ENCODE peak calls at places on chromosome 21, in four cellular contexts. N is hepatocyte, D is GM23338, G is IMR-90. E is an unnamed sample. For H3K36me3, the result is how much of the 10 kb centered on the place peaks cover.

GRCh38 chr21:31606081-31606874 is 53.2 kb upstream of the SOD1 start:
- DNase-seq in D (no peak), N (no peak), G (no peak), E (no peak)

GRCh38 chr21:32599146-32599925 is 12.8 kb downstream of the CFAP298 start:
- DNase-seq in N (no peak), G (no peak), D (no peak), E (no peak)

GRCh38 chr21:33115586-33116541 is 45.9 kb downstream of the OLIG1 start:
- DNase-seq in G (no peak), D (no peak), N (no peak), E (no peak)

GRCh38 chr21:16841917-16842316 is 670.9 kb upstream of the CXADR start:
- DNase-seq in N (no peak), G (no peak), D (no peak), E (no peak)

GRCh38 chr21:28979092-28979491 is 13.6 kb downstream of the LTN1 start:
- DNase-seq in G (no peak), D (no peak), N (no peak), E (no peak)

GRCh38 chr21:39451332-39452206 is at the start of gene SH3BGR:
- DNase-seq in D (peak), G (no peak), N (no peak), E (no peak)

GRCh38 chr21:33314096-33314495 is 10.7 kb upstream of the IFNAR1 start:
- DNase-seq in D (no peak), G (no peak), N (no peak), E (no peak)

GRCh38 chr21:24895885-24896734 is 711.2 kb downstream of the MRPL39 start:
- DNase-seq in N (peak), D (peak), G (peak), E (no peak)

GRCh38 chr21:28235169-28235892 is 757.3 kb downstream of the LTN1 start:
- DNase-seq in N (no peak), G (no peak), D (peak), E (peak)

GRCh38 chr21:15620892-15621291 is 108.9 kb upstream of the USP25 start:
- DNase-seq in D (no peak), G (no peak), N (no peak), E (no peak)

GRCh38 chr21:39037807-39038405 is 145.3 kb downstream of the PSMG1 start:
- DNase-seq in G (peak), N (no peak), D (peak), E (peak)

GRCh38 chr21:33406493-33406892 is 3.3 kb downstream of the IFNGR2 start:
- DNase-seq in D (no peak), N (no peak), G (no peak), E (no peak)

GRCh38 chr21:14223365-14223764 is 7.4 kb downstream of the RBM11 start:
- DNase-seq in N (no peak), G (no peak), D (no peak), E (no peak)

GRCh38 chr21:16536661-16537359 is 807.0 kb downstream of the USP25 start:
- DNase-seq in G (peak), D (no peak), N (no peak), E (no peak)

GRCh38 chr21:32955307-32955937 is 70.3 kb upstream of the OLIG2 start:
- DNase-seq in D (no peak), G (no peak), N (no peak), E (no peak)

GRCh38 chr21:16589046-16589445 is 859.3 kb downstream of the USP25 start:
- DNase-seq in G (no peak), N (no peak), D (no peak), E (no peak)

GRCh38 chr21:40270134-40270533 is 402.9 kb downstream of the PCP4 start:
- DNase-seq in D (no peak), G (no peak), N (no peak), E (no peak)

GRCh38 chr21:33761104-33762036 is 119.1 kb downstream of the ITSN1 start:
- DNase-seq in N (peak), G (peak), D (no peak), E (no peak)

GRCh38 chr21:21046063-21046462 is 47.9 kb downstream of the NCAM2 start:
- DNase-seq in N (no peak), G (no peak), D (peak), E (no peak)

GRCh38 chr21:29264721-29265120 is 34.0 kb upstream of the BACH1 start:
- DNase-seq in G (peak), D (no peak), N (no peak), E (no peak)

GRCh38 chr21:17436626-17437111 is 76.2 kb upstream of the CXADR start:
- DNase-seq in N (peak), G (no peak), D (peak), E (no peak)

GRCh38 chr21:27513825-27514224 is 546.9 kb upstream of the ADAMTS5 start:
- DNase-seq in N (no peak), G (no peak), D (no peak), E (no peak)

GRCh38 chr21:31236528-31236927 is 107.5 kb downstream of the TIAM1 start:
- DNase-seq in G (no peak), D (no peak), N (no peak), E (no peak)

GRCh38 chr21:31008355-31008754 is 29.9 kb downstream of the KRTAP19-8 start:
- DNase-seq in N (no peak), D (no peak), G (no peak), E (no peak)

GRCh38 chr21:29233611-29234540 is 64.8 kb upstream of the BACH1 start:
- DNase-seq in N (no peak), G (no peak), D (no peak), E (no peak)

GRCh38 chr21:25396135-25396711 is 211.1 kb downstream of the MRPL39 start:
- DNase-seq in G (no peak), N (no peak), D (no peak), E (no peak)

DNA sequence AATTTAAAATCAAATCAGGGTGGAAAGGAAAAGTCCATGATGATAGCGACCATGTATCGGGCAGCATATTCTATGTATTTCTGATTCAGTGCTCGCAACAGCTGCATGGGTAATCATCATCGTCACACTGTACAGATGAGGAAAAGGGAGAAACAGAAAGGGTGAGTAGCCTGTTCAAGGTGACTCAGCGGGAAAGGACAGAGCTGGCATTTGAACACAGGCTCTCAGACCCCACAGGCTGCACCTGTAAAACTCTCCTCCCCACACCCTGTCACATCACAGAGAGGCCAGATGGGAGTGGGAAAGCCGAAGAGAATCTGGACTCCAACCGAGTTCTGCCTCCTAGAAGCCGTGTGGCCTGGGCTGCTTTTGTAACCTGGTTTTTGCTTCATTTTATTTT is 14.0 kb downstream of the RUNX1 start:
- DNase-seq in G (no peak), N (no peak), D (no peak), E (no peak)
- H3K4me2 ChIP-seq in G (no peak), N (no peak), D (no peak), E (no peak)

GRCh38 chr21:34877485-34878128 is 171.5 kb downstream of the RUNX1 start:
- DNase-seq in N (peak), D (no peak), G (no peak), E (no peak)

GRCh38 chr21:34881421-34881820 is 167.7 kb downstream of the RUNX1 start:
- DNase-seq in G (peak), D (no peak), N (no peak), E (no peak)

GRCh38 chr21:34880401-34880800 is 168.7 kb downstream of the RUNX1 start:
- DNase-seq in N (no peak), G (no peak), D (no peak), E (no peak)

GRCh38 chr21:34878501-34878900 is 170.6 kb downstream of the RUNX1 start:
- DNase-seq in D (no peak), N (no peak), G (no peak), E (no peak)

GRCh38 chr21:34878940-34879339 is 170.2 kb downstream of the RUNX1 start:
- DNase-seq in N (no peak), D (no peak), G (no peak), E (no peak)
- H3K4me3 ChIP-seq in N (no peak), D (no peak), G (no peak), E (no peak)

GRCh38 chr21:36245649-36246048 is 74.3 kb upstream of the MORC3 start:
- DNase-seq in N (no peak), D (peak), G (no peak), E (peak)
- H3K36me3 ChIP-seq in N (under half), D (under half), G (under half), E (under half)

GRCh38 chr21:23887709-23888303 is 1719.5 kb downstream of the MRPL39 start:
- DNase-seq in D (no peak), G (no peak), N (no peak), E (no peak)
- H3K4me2 ChIP-seq in D (no peak), G (no peak), N (no peak), E (no peak)

GRCh38 chr21:45264919-45265515 is 22.7 kb downstream of the POFUT2 start:
- DNase-seq in G (no peak), N (peak), D (no peak), E (no peak)
- H3K4me3 ChIP-seq in G (no peak), N (no peak), D (no peak), E (no peak)

DNA sequence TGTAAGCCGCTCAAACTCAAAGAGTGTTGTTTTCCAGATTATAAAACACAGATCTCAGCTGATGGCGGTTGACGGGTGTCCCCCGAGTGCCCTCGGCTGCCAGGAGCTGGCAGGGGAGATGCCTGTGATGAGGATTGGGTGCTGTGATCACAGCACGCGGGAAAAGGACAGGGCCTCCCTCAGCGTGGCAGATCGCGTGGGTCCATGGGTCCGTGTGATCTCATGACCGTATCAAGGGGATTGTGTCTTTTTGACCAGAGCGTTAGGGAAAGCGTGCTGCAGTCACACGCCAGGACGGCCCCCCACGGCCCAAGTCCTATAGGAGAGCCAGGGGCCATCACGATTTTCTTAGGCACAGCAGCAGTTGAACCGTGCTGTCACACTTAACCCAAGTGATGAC is 51.9 kb downstream of the PDE9A start:
- DNase-seq in N (no peak), D (no peak), G (no peak), E (no peak)
- H3K36me3 ChIP-seq in N (under half), D (under half), G (under half), E (under half)

DNA sequence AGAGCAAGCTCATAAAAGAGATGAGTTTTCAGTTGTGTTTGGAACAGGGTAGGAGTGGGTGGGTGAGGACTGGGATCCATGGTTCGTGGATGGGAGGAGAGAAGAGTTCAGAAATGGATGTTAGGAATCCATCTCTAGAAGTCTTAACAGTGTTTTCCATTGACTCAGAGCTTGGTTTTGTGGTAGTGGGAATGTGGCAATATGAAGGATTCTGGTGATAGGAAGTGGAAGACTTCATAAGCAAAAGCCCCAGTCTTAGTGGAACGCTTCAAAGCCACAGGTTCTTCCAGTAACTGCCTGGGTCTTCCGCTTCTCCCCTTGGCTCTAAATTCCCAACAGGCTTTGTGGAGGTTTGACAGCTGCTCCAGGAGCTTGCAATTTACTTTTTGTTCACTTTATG is 167.9 kb downstream of the KCNJ6 start:
- DNase-seq in D (no peak), N (no peak), G (no peak), E (no peak)
- H3K4me2 ChIP-seq in D (no peak), N (no peak), G (no peak), E (no peak)

GRCh38 chr21:42781150-42781980 is 98.0 kb downstream of the WDR4 start:
- DNase-seq in N (peak), G (no peak), D (peak), E (no peak)
- H3K4me3 ChIP-seq in N (no peak), G (no peak), D (peak), E (no peak)

GRCh38 chr21:46286668-46286982 is 483 bp downstream of the YBEY start:
- DNase-seq in D (no peak), N (no peak), G (no peak), E (no peak)

GRCh38 chr21:46285761-46286667 is at the start of gene YBEY:
- DNase-seq in N (peak), G (peak), D (peak), E (peak)

GRCh38 chr21:46285206-46285661 is at the start of gene MCM3AP:
- DNase-seq in D (no peak), N (no peak), G (no peak), E (peak)

GRCh38 chr21:46284722-46285121 is 689 bp downstream of the MCM3AP start:
- DNase-seq in G (no peak), D (no peak), N (no peak), E (no peak)

DNA sequence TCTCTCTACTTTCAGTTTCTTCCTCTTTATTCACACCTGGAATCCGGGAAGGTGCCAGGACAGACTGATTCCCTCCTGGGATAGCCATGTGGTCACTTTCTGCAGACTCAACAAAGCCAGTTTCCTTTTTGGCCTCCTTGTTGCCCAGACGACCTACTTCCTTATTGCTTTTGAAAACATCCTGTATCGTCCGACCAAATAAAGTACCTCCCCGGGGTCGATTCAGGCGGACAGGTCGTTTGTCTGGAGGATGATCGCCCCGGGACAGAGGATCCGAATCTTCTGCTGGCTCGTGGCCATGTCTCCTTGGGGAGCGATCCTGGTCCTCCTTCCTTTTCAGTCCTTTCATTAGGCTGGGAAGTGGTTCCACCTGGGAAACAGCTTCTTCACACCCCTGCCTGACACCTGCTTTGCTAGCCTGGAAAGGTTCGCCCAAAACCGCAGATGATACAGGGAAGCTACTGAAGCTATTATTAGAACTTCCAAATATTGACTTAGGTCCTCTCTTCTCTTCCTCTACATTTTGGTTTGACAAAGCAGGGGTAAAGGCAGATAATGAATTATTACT is 1.2 kb downstream of the MCM3AP start:
- DNase-seq in N (no peak), G (no peak), D (no peak), E (no peak)
- H3K36me3 ChIP-seq in N (under half), G (under half), D (under half), E (under half)

GRCh38 chr21:42239973-42240372 is 21.0 kb downstream of the ABCG1 start:
- DNase-seq in G (no peak), D (no peak), N (no peak), E (no peak)

GRCh38 chr21:42242611-42243010 is 23.7 kb downstream of the ABCG1 start:
- DNase-seq in D (no peak), G (no peak), N (no peak), E (no peak)

GRCh38 chr21:42245348-42246185 is 26.6 kb downstream of the ABCG1 start:
- DNase-seq in N (peak), G (no peak), D (peak), E (no peak)

GRCh38 chr21:42239556-42239955 is 20.6 kb downstream of the ABCG1 start:
- DNase-seq in N (no peak), D (no peak), G (no peak), E (no peak)

GRCh38 chr21:42243026-42243425 is 24.1 kb downstream of the ABCG1 start:
- DNase-seq in N (no peak), G (no peak), D (no peak), E (no peak)
- H3K4me2 ChIP-seq in N (no peak), G (no peak), D (no peak), E (no peak)

E was measured in Karpas-422.